ENCODE peak calls at places on chromosomes 16 and 17, in seven cellular contexts. Y is keratinocyte, D is lung, R is A549, B is heart right ventricle, X is uterus, I is stomach. Z is an unnamed sample.

GRCh38 chr16:11748404-11749254 is 6.0 kb upstream of the TXNDC11 start:
- DNase-seq in Y (no peak), B (no peak), R (no peak), X (no peak), I (no peak), D (no peak), Z (no peak)

GRCh38 chr16:47965439-47965838 is 190.4 kb downstream of the ABCC12 start:
- DNase-seq in R (no peak), Y (peak; percentile 69), X (no peak), I (no peak), B (no peak), D (no peak), Z (peak; percentile 35)

GRCh38 chr17:28726396-28726911 is 421 bp upstream of the TLCD1 start:
- DNase-seq in D (peak; percentile 76), Y (no peak), X (peak; percentile 68), R (peak; percentile 73), I (peak; percentile 69), B (peak; percentile 44), Z (peak; percentile 67)

GRCh38 chr16:29696881-29697331 is 17.9 kb downstream of the QPRT start:
- DNase-seq in I (no peak), R (no peak), B (no peak), Y (no peak), D (no peak), X (no peak), Z (no peak)

GRCh38 chr17:50362661-50363060 is 10.3 kb downstream of the MRPL27 start:
- DNase-seq in R (no peak), I (no peak), Y (no peak), D (no peak), X (no peak), B (no peak), Z (no peak)

GRCh38 chr17:5861849-5862248 is 208.3 kb upstream of the WSCD1 start:
- DNase-seq in Y (no peak), X (no peak), D (no peak), R (no peak), I (no peak), B (no peak), Z (no peak)

GRCh38 chr16:17512636-17513220 is 42.0 kb upstream of the XYLT1 start:
- DNase-seq in B (no peak), R (no peak), D (no peak), X (no peak), I (no peak), Y (no peak), Z (no peak)

GRCh38 chr16:49597796-49598195 is 224.2 kb downstream of the C16orf78 start:
- DNase-seq in X (no peak), Y (no peak), B (no peak), D (no peak), I (peak; percentile 7), R (no peak), Z (no peak)

GRCh38 chr17:1050246-1050995 is 53.5 kb downstream of the TIMM22 start:
- DNase-seq in B (no peak), D (no peak), R (no peak), I (no peak), X (no peak), Y (no peak), Z (no peak)

GRCh38 chr17:47720754-47721533 is 12.1 kb upstream of the TBX21 start:
- DNase-seq in B (no peak), D (no peak), X (no peak), R (no peak), I (no peak), Y (no peak), Z (no peak)

GRCh38 chr17:7295230-7296180 is 1.1 kb upstream of the YBX2 start:
- DNase-seq in X (no peak), Y (no peak), B (no peak), R (no peak), D (no peak), I (no peak), Z (no peak)

GRCh38 chr17:8494506-8495111 is 58.9 kb downstream of the NDEL1 start:
- DNase-seq in Y (no peak), I (no peak), B (no peak), D (no peak), R (no peak), X (no peak), Z (no peak)

GRCh38 chr16:20348365-20349185 is 3.9 kb downstream of the UMOD start:
- DNase-seq in X (no peak), I (peak; percentile 57), B (no peak), D (no peak), Y (no peak), R (no peak), Z (no peak)
- H3K27ac ChIP-seq in X (no peak overlapping the region), I (no peak overlapping the region), B (no peak overlapping the region), D (no peak overlapping the region), Y (no peak overlapping the region), R (no peak overlapping the region), Z (no peak overlapping the region)

GRCh38 chr17:61383689-61384201 is 15.9 kb upstream of the TBX2 start:
- DNase-seq in I (no peak), R (no peak), B (no peak), Y (no peak), X (no peak), D (no peak), Z (no peak)
- H3K4me3 ChIP-seq in I (no peak overlapping the region), R (no peak overlapping the region), B (no peak overlapping the region), Y (no peak overlapping the region), X (no peak overlapping the region), D (no peak overlapping the region), Z (no peak overlapping the region)

GRCh38 chr16:21684199-21684598 is 20.4 kb downstream of the OTOA start:
- DNase-seq in B (no peak), I (no peak), Y (no peak), X (no peak), R (peak; percentile 47), D (no peak), Z (no peak)
- TF ChIP-seq CTCF in B (peak; percentile 29), I (no peak), Y (peak; percentile 69), X (no peak), R (peak; percentile 40), D (no peak), Z (peak; percentile 32)

DNA sequence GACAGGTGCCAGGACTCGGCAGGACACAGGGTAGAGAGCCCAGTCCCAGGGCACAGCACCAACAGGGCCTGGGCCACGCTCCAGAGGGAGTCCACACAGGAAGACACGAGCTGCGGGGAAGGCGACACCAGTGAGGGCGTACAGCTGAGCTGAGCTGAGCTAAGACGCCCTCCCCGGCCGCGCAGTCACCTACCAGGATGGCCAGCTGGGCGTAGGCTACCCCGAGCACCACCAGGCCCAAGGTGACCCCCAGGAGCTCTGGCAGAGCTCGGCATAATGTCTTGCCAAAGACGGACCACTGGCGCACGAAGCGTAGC is 42.7 kb downstream of the TSC2 start:
- DNase-seq in I (peak; percentile 57), D (no peak), B (no peak), X (no peak), Y (no peak), R (no peak), Z (peak; percentile 68)
- H3K27ac ChIP-seq in I (peak overlapping the region; percentile 84), D (peak overlapping the region; percentile 38), B (peak overlapping the region; percentile 81), X (no peak overlapping the region), Y (no peak overlapping the region), R (no peak overlapping the region), Z (peak overlapping the region; percentile 26)

GRCh38 chr17:79607941-79608728 is 2.7 kb downstream of the RBFOX3 start:
- DNase-seq in X (peak; percentile 22), I (no peak), B (peak; percentile 16), Y (no peak), R (peak; percentile 27), D (no peak), Z (no peak)
- H3K4me3 ChIP-seq in X (peak overlapping the region; percentile 28), I (no peak overlapping the region), B (no peak overlapping the region), Y (no peak overlapping the region), R (no peak overlapping the region), D (no peak overlapping the region), Z (peak overlapping the region; percentile 55)

DNA sequence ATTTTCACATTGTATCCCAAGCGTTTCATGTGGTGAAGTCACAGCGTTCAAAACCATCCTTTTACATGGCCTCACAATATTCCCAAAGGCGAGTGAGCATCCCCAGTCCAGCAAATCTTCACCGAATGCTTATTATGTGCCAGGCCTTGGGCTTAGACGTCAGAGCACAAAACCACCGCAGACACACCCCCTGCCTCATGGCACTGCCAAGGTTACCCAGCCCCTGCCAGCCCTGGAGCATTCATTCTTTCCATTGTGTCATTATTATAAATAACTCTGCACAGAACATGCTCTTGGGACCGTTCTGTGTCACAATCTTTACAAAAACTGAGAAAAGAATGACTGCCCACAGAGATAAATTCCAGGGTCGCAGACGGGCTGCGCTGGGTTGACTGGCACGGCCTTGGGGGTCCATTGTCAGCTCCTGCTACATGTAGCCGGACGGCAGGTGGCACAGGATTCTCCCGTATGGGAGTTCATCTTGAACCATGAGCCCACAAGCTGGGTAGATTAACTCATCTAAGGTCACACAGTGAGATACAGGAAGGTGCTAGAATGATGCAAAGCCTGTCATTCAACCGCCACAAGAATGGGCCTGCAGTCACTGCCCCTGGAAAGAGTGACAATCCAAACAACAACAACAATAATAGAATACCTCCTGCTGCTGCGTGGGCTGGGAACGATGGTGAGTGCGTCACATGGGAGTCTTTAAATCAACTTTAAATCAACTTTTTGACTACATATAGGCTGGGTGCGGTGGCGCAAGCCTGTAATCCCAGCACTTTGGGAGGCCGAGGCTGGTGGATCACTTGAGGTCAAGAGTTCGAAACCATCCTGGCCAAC is 4.5 kb upstream of the NECAB2 start:
- DNase-seq in R (no peak), I (no peak), B (no peak), D (no peak), Y (no peak), X (no peak), Z (no peak)
- TF ChIP-seq CTCF in R (no peak), I (no peak), B (no peak), D (no peak), Y (no peak), X (no peak), Z (no peak)

GRCh38 chr16:50695017-50696000 is 1.9 kb downstream of the NOD2 start:
- DNase-seq in Y (no peak), X (no peak), B (no peak), D (peak; percentile 58), R (no peak), I (no peak), Z (no peak)

GRCh38 chr16:50697881-50698767 is 4.7 kb downstream of the NOD2 start:
- DNase-seq in D (no peak), R (no peak), B (peak; percentile 70), I (peak; percentile 40), Y (no peak), X (peak; percentile 27), Z (no peak)

GRCh38 chr16:50697421-50697715 is 4.0 kb downstream of the NOD2 start:
- DNase-seq in B (no peak), I (no peak), Y (no peak), R (no peak), X (no peak), D (no peak), Z (no peak)

GRCh38 chr16:50696126-50696525 is 2.7 kb downstream of the NOD2 start:
- DNase-seq in B (no peak), Y (no peak), X (no peak), R (no peak), D (no peak), I (no peak), Z (no peak)

GRCh38 chr16:50696575-50697420 is 3.4 kb downstream of the NOD2 start:
- DNase-seq in X (peak; percentile 62), Y (peak; percentile 87), R (peak; percentile 52), D (peak; percentile 80), B (peak; percentile 79), I (peak; percentile 77), Z (no peak)
- H3K27ac ChIP-seq in X (peak overlapping the region; percentile 51), Y (peak overlapping the region; percentile 81), R (no peak overlapping the region), D (peak overlapping the region; percentile 24), B (peak overlapping the region; percentile 71), I (peak overlapping the region; percentile 72), Z (peak overlapping the region; percentile 7)

DNA sequence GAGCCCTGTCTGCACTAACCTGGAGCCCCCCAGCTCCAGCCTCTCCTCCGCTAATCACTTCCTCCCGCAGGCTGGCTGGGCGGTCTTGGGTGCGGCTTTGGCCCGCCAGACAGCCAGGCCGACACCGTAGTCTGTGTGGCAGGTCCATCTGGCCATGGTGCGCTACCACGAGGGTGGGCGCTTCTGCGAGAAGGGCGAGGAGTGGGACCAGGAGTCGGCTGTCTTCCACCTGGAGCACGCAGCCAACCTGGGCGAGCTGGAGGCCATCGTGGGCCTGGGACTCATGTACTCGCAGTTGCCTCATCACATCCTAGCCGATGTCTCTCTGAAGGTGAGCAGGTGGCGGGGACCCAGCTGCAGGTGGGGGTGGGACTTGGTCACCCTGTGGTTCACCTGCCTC is 30.7 kb upstream of the POLR3E start:
- DNase-seq in B (no peak), Y (no peak), I (no peak), D (no peak), X (no peak), R (no peak), Z (no peak)
- H3K4me3 ChIP-seq in B (no peak overlapping the region), Y (no peak overlapping the region), I (no peak overlapping the region), D (no peak overlapping the region), X (no peak overlapping the region), R (no peak overlapping the region), Z (no peak overlapping the region)

Z was measured in dorsolateral prefrontal cortex.